ENCODE peak calls at places on chromosomes 2 and 18, in ten cellular contexts. L is endodermal cell, K is astrocyte of the cerebellum, H is kidney epithelial cell, A is fibroblast of the aortic adventitia, O is tibial artery, Y is choroid plexus epithelial cell, C is K562, N is WERI-Rb-1, G is body of pancreas. B is an unnamed sample.

GRCh38 chr2:25029183-25029554 is 12.7 kb upstream of the EFR3B start:
- DNase-seq in L (no peak), O (no peak), N (no peak), C (no peak), K (no peak), H (no peak), Y (no peak), A (no peak), G (no peak), B (no peak)

GRCh38 chr18:31232779-31233424 is 70.2 kb upstream of the DSC1 start:
- DNase-seq in L (no peak), C (no peak), H (no peak), Y (no peak), K (no peak), A (no peak), O (no peak), G (no peak), N (no peak), B (no peak)

GRCh38 chr2:217835931-217836881 is 166.6 kb downstream of the TNS1 start:
- DNase-seq in A (peak; percentile 99), H (no peak), Y (peak; percentile 74), O (peak; percentile 84), G (peak; percentile 33), K (peak; percentile 47), C (no peak), N (no peak), L (peak; percentile 80), B (peak; percentile 96)

GRCh38 chr2:136117391-136117841 is 533 bp downstream of the CXCR4 start:
- DNase-seq in G (peak; percentile 17), N (peak; percentile 48), A (peak; percentile 21), Y (peak; percentile 46), O (no peak), C (no peak), L (peak; percentile 79), K (no peak), H (no peak), B (no peak)

GRCh38 chr2:197191177-197191947 is 119.2 kb downstream of the ANKRD44 start:
- DNase-seq in G (no peak), H (no peak), L (no peak), O (no peak), N (no peak), A (peak; percentile 61), C (peak; percentile 35), Y (peak; percentile 61), K (peak; percentile 27), B (no peak)

GRCh38 chr2:71609958-71610357 is 156.6 kb downstream of the DYSF start:
- DNase-seq in Y (peak; percentile 70), H (no peak), A (peak; percentile 53), O (no peak), G (no peak), K (peak; percentile 24), C (no peak), L (no peak), N (peak; percentile 4), B (no peak)

GRCh38 chr18:21682276-21683051 is 22.1 kb downstream of the ABHD3 start:
- DNase-seq in N (no peak), G (no peak), L (no peak), H (peak; percentile 70), Y (peak; percentile 73), K (peak; percentile 57), C (no peak), O (no peak), A (peak; percentile 82), B (no peak)

GRCh38 chr2:7758065-7758759 is 841.0 kb downstream of the RNF144A start:
- DNase-seq in Y (no peak), O (no peak), A (no peak), L (no peak), N (no peak), G (no peak), K (no peak), H (no peak), C (no peak), B (no peak)

GRCh38 chr18:54284967-54285785 is 15.9 kb downstream of the POLI start:
- DNase-seq in O (no peak), H (no peak), N (no peak), K (no peak), Y (peak; percentile 83), A (peak; percentile 47), L (no peak), G (peak; percentile 18), C (peak; percentile 6), B (no peak)

GRCh38 chr2:6068441-6068935 is 376.3 kb downstream of the SOX11 start:
- DNase-seq in A (no peak), H (no peak), L (no peak), N (no peak), G (no peak), K (no peak), C (no peak), Y (no peak), O (no peak), B (no peak)

GRCh38 chr18:2515908-2516625 is 55.2 kb downstream of the METTL4 start:
- DNase-seq in K (peak; percentile 68), A (peak; percentile 87), L (no peak), Y (peak; percentile 93), G (no peak), C (no peak), O (no peak), H (peak; percentile 86), N (no peak), B (no peak)

GRCh38 chr18:37574113-37574512 is 8.5 kb upstream of the CELF4 start:
- DNase-seq in C (no peak), O (no peak), G (no peak), H (no peak), L (peak; percentile 55), N (no peak), Y (no peak), K (no peak), A (no peak), B (no peak)

GRCh38 chr18:22817844-22818243 is 115.3 kb upstream of the RBBP8 start:
- DNase-seq in A (peak; percentile 59), O (no peak), N (no peak), L (no peak), C (no peak), G (no peak), H (no peak), K (no peak), Y (peak; percentile 64), B (no peak)

GRCh38 chr2:84077504-84077903 is 381.6 kb downstream of the SUCLG1 start:
- DNase-seq in G (peak; percentile 27), N (peak; percentile 36), O (no peak), C (peak; percentile 23), H (no peak), K (no peak), A (no peak), L (peak; percentile 72), Y (no peak), B (no peak)

DNA sequence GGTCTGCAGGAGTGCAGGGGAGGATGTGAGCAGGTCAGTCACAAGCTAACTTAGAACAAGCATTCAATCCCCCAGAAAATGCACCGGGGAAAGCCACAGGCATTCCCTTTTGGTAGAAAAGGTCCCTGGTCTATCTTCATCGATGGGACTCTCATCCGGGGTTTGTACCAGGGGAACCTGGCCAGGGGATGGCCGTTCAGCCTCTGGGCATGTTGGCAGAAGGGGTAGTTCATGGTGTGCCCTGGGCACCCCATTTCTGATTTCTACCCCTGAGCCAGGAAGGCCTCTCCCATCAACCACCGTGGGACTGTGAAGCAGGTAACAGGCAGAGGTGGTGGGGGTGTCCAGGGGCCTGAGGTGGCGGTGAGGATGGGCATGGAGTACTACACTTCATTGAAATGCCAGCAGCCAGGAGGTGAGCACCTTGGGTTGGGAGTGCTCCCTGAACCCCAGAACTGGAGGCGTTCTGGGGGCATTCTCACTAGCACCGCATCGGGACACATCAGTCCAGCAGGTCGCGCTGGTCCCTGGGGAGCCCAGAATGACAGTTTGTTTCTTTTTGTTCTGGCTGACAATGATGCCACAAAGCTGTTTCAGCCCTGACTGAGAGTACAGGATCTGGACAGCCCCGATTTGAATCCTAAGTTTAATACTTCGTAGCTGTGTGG is 172.3 kb downstream of the SMAD7 start:
- DNase-seq in O (no peak), L (no peak), C (no peak), A (no peak), N (no peak), Y (no peak), H (no peak), K (no peak), G (no peak), B (no peak)
- TF ChIP-seq CTCF in O (no peak), L (no peak), C (no peak), A (no peak), N (no peak), Y (no peak), H (no peak), K (no peak), G (no peak), B (no peak)

DNA sequence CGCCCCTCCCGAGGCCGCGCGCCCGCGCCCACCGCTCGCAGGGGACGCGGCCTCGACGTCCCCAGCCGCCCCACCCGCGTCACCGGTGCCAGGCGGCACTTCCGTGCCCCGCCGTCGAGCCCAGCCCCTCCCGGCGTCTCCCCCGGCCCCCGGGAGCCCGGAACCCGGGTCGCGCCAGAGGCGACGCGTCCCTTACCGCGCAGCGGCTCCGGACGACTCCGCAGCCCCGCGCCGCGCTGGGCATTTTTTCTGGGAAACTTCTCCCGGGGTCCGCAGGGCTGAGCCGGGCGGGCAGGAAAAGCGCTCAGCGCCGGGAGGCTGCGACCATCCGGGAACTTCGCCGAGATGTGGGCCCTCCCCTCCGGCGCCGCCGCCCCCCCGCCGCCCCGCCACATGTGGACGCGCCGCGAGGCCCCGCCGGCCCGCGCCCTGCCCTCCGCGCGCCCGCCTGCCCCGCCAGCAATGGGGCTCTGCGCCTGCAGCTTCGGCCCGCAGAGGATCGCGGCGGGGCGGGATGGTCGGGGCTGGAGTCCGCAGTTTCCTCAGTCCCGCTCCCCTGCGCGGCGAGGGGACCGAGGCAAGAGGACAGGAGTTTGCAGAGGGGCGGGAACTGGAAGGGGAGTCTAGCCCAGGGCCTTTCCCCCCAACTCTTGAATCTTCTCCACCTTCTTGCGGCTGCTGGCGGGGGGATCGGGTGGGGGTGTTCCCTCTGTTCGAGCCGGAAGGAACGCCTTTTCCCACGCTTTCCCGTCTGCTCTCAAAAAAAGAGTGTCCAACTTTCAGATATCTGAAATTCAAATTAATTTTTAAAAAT is 81.5 kb downstream of the CHRNA1 start:
- DNase-seq in H (no peak), N (peak; percentile 60), C (no peak), O (peak; percentile 88), L (peak; percentile 88), K (no peak), Y (peak; percentile 53), G (peak; percentile 74), A (peak; percentile 59), B (no peak)
- H3K4me3 ChIP-seq in H (peak overlapping the region; percentile 87), N (peak overlapping the region; percentile 75), C (no peak overlapping the region), O (peak overlapping the region; percentile 80), L (peak overlapping the region; percentile 87), K (peak overlapping the region; percentile 65), Y (peak overlapping the region; percentile 89), G (peak overlapping the region; percentile 61), A (peak overlapping the region; percentile 84), B (peak overlapping the region; percentile 89)

DNA sequence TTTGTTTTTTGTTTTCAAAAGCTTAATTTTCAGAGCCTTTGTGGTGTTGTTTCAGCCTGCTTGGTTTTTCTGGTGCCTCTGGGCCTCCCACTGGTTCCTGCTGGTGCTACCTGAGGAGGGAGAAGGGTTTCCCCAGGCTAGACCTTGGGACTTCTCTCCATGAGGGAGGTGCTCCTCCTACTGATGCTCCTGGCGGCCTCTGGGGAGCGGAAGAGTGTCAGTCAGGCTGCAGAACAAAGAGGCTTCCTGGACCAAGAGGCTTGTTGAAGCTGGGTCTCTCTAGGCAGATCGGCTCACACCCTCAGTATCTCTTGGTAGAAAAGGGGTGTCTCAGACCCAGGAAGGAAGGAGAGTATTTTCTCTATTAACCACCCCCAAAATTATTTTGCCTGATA is 32.2 kb downstream of the RFX8 start:
- DNase-seq in C (no peak), H (no peak), A (no peak), K (no peak), N (peak; percentile 12), Y (peak; percentile 23), L (peak; percentile 81), G (no peak), O (no peak), B (no peak)
- TF ChIP-seq CTCF in C (peak; percentile 17), H (no peak), A (no peak), K (peak; percentile 29), N (peak; percentile 21), Y (peak; percentile 37), L (peak; percentile 52), G (no peak), O (no peak), B (no peak)

GRCh38 chr2:46187112-46187618 is 110.0 kb upstream of the EPAS1 start:
- DNase-seq in K (peak; percentile 37), L (peak; percentile 38), H (no peak), O (no peak), Y (peak; percentile 15), A (peak; percentile 87), N (no peak), C (no peak), G (peak; percentile 84), B (peak; percentile 91)
- H3K4me3 ChIP-seq in K (no peak overlapping the region), L (no peak overlapping the region), H (no peak overlapping the region), O (peak overlapping the region; percentile 19), Y (no peak overlapping the region), A (peak overlapping the region; percentile 50), N (no peak overlapping the region), C (no peak overlapping the region), G (no peak overlapping the region), B (peak overlapping the region; percentile 32)